ENCODE peak calls at places on chromosomes 2 and 18, in five cellular contexts. One of them, this sample, is unnamed.

GRCh38 chr2:135913726-135914365 is 37.6 kb upstream of the MCM6 start:
- DNase-seq in OCI-LY7: peak
- DNase-seq in tibial artery: no peak
- DNase-seq in fibroblast of lung: peak
- DNase-seq in ovary: no peak
- DNase-seq in this sample: no peak

GRCh38 chr18:10234281-10234680 is 220.2 kb upstream of the APCDD1 start:
- DNase-seq in tibial artery: no peak
- DNase-seq in OCI-LY7: no peak
- DNase-seq in fibroblast of lung: no peak
- DNase-seq in ovary: no peak
- DNase-seq in this sample: no peak

GRCh38 chr2:65922794-65923193 is 490.4 kb upstream of the SPRED2 start:
- DNase-seq in OCI-LY7: no peak
- DNase-seq in ovary: no peak
- DNase-seq in fibroblast of lung: peak
- DNase-seq in tibial artery: peak
- DNase-seq in this sample: no peak

GRCh38 chr2:241867776-241868420 is 1.6 kb upstream of the RTP5 start:
- DNase-seq in OCI-LY7: no peak
- DNase-seq in tibial artery: no peak
- DNase-seq in ovary: no peak
- DNase-seq in fibroblast of lung: no peak
- DNase-seq in this sample: no peak

GRCh38 chr18:39232937-39233336 is 1667.3 kb upstream of the CELF4 start:
- DNase-seq in tibial artery: no peak
- DNase-seq in fibroblast of lung: no peak
- DNase-seq in ovary: no peak
- DNase-seq in OCI-LY7: no peak
- DNase-seq in this sample: no peak

GRCh38 chr2:118833716-118834439 is 13.6 kb downstream of the EN1 start:
- DNase-seq in ovary: no peak
- DNase-seq in fibroblast of lung: no peak
- DNase-seq in tibial artery: no peak
- DNase-seq in OCI-LY7: no peak
- DNase-seq in this sample: no peak

GRCh38 chr2:8680931-8681760 is 710 bp upstream of the ID2 start:
- DNase-seq in ovary: peak
- DNase-seq in fibroblast of lung: peak
- DNase-seq in tibial artery: peak
- DNase-seq in OCI-LY7: peak
- DNase-seq in this sample: no peak

GRCh38 chr18:46920067-46920466 is 2.7 kb downstream of the KATNAL2 start:
- DNase-seq in ovary: no peak
- DNase-seq in OCI-LY7: no peak
- DNase-seq in tibial artery: no peak
- DNase-seq in fibroblast of lung: no peak
- DNase-seq in this sample: no peak

GRCh38 chr2:217356795-217357194 is 496.9 kb upstream of the TNP1 start:
- DNase-seq in OCI-LY7: no peak
- DNase-seq in tibial artery: peak
- DNase-seq in ovary: peak
- DNase-seq in fibroblast of lung: no peak
- DNase-seq in this sample: no peak

GRCh38 chr2:100923461-100924020 is 78.5 kb upstream of the RPL31 start:
- DNase-seq in tibial artery: no peak
- DNase-seq in OCI-LY7: no peak
- DNase-seq in fibroblast of lung: no peak
- DNase-seq in ovary: no peak
- DNase-seq in this sample: no peak

GRCh38 chr2:100921685-100922161 is 80.4 kb upstream of the RPL31 start:
- DNase-seq in tibial artery: no peak
- DNase-seq in fibroblast of lung: peak
- DNase-seq in OCI-LY7: no peak
- DNase-seq in ovary: no peak
- DNase-seq in this sample: no peak

GRCh38 chr2:100928235-100928634 is 73.9 kb upstream of the RPL31 start:
- DNase-seq in tibial artery: no peak
- DNase-seq in ovary: no peak
- DNase-seq in OCI-LY7: no peak
- DNase-seq in fibroblast of lung: no peak
- DNase-seq in this sample: no peak

GRCh38 chr2:100924122-100924519 is 78.0 kb upstream of the RPL31 start:
- DNase-seq in fibroblast of lung: no peak
- DNase-seq in tibial artery: no peak
- DNase-seq in ovary: no peak
- DNase-seq in OCI-LY7: no peak
- DNase-seq in this sample: no peak

GRCh38 chr2:100924520-100925451 is 77.3 kb upstream of the RPL31 start:
- DNase-seq in OCI-LY7: no peak
- DNase-seq in fibroblast of lung: peak
- DNase-seq in tibial artery: no peak
- DNase-seq in ovary: no peak
- DNase-seq in this sample: no peak
- H3K27ac ChIP-seq in OCI-LY7: no peak
- H3K27ac ChIP-seq in fibroblast of lung: peak
- H3K27ac ChIP-seq in tibial artery: peak
- H3K27ac ChIP-seq in ovary: no peak
- H3K27ac ChIP-seq in this sample: no peak

DNA sequence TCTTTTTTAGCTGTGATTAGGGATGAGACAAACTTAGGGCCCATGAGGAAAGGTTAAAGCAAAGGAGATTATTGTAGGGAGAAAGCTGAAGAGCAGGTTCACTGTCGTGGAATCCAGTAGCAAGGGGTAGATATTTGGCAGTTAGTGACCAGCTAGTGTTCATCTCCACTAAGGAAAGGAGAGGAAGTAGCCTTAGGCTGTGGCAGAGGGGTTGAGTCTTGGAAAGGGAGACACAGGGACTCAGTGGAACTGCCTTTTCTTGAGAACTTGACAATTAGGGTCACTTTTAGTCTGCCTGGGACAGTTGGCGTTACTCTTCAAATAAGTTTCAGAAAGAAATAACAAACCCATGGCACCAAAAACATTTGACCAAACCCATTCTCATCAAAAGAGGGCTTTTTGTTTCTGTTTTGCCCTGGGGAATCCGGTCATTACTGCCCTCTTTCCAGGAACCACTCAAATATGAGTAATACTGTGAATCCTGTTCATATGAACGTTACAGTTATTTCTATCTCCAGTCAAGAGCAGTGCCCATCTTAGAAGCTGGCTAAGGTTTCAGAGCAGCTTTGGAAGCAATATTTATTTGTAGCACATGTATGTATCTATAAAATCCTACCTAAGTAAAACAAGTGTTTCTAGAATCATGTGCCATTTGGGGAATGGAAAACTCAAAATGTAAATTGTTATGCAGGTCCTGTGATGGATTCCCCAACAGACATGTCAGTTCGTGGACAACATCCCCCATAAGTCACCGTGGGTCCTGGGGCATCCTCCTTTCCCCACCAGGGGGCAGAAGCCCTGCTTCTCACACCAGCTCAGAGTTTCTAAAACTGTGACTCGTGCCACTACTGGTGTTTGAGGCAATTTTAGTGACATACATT is 77.3 kb upstream of the PHLPP1 start:
- DNase-seq in OCI-LY7: peak
- DNase-seq in ovary: no peak
- DNase-seq in tibial artery: no peak
- DNase-seq in fibroblast of lung: peak
- DNase-seq in this sample: no peak
- TF ChIP-seq CTCF in OCI-LY7: peak
- TF ChIP-seq CTCF in ovary: no peak
- TF ChIP-seq CTCF in tibial artery: no peak
- TF ChIP-seq CTCF in fibroblast of lung: peak
- TF ChIP-seq CTCF in this sample: peak

DNA sequence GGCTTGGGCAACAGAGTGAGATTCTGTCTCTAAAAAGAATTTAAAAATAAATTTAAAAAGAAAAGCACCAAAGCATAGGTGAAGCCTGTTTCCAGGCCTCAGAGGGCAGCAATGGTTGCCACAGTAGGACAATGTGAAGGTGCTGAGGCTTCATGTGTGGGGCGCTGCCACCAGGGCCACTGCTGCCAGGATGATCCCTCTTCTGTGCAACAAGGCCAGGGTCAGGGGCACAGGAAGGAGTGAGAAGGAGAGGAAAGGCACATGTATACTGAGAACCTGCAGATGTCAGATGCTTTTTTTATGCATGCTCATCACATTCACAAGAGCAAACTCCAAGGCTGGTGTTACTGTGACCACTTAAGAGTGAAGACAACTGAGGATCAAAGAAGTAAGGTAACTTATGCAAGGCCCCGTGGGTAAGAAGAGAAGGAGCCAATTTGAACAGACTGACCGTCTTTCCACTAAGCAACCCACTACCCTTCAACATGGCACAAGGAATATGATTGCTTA is 79.7 kb upstream of the ACKR3 start:
- DNase-seq in tibial artery: no peak
- DNase-seq in ovary: no peak
- DNase-seq in fibroblast of lung: no peak
- DNase-seq in OCI-LY7: no peak
- DNase-seq in this sample: no peak
- H3K27ac ChIP-seq in tibial artery: no peak
- H3K27ac ChIP-seq in ovary: no peak
- H3K27ac ChIP-seq in fibroblast of lung: no peak
- H3K27ac ChIP-seq in OCI-LY7: no peak
- H3K27ac ChIP-seq in this sample: no peak

DNA sequence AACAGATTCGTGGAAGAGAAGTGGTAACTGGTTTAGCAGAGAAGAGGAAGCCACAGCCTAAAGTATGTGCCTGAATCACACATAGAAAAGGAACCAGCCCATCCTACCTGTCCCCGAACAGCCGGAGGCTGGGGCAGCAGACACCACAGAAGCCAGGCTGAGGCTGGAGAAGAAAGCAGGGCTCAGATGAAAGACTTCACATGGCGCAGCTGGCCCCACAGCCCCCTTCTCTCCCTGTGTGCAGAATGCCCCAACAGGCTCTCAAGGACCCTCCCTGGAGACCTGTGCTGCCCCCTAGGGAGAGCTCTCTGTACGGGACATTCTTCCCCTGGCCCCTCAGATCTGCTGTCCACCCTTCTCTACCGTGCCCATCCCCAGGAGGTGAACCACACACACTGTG is 83.5 kb upstream of the RAB12 start:
- DNase-seq in ovary: no peak
- DNase-seq in fibroblast of lung: no peak
- DNase-seq in OCI-LY7: peak
- DNase-seq in tibial artery: no peak
- DNase-seq in this sample: no peak
- TF ChIP-seq CTCF in ovary: no peak
- TF ChIP-seq CTCF in fibroblast of lung: peak
- TF ChIP-seq CTCF in OCI-LY7: peak
- TF ChIP-seq CTCF in tibial artery: no peak
- TF ChIP-seq CTCF in this sample: no peak

DNA sequence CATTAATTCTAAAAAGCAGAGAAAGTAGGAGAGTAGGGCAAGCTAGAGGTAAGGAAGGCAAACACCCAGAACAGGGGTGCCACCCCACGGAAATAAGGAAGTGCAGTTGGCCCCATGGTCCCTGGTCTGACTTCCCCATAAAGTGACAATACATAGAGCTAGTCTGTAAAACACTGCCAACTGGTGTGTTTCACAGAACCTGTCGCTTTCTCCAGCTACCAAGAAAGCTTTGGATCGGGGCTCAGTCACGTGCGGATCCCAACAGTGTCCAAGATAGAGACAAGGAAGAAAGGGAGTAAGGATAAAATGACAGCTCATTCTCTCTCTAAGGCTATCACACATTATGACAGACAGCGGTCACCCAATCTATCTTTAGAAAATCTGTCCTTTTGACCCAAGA is 36.4 kb downstream of the TBC1D8 start:
- DNase-seq in OCI-LY7: no peak
- DNase-seq in fibroblast of lung: no peak
- DNase-seq in tibial artery: peak
- DNase-seq in ovary: no peak
- DNase-seq in this sample: no peak
- H3K27ac ChIP-seq in OCI-LY7: no peak
- H3K27ac ChIP-seq in fibroblast of lung: no peak
- H3K27ac ChIP-seq in tibial artery: no peak
- H3K27ac ChIP-seq in ovary: no peak
- H3K27ac ChIP-seq in this sample: peak

DNA sequence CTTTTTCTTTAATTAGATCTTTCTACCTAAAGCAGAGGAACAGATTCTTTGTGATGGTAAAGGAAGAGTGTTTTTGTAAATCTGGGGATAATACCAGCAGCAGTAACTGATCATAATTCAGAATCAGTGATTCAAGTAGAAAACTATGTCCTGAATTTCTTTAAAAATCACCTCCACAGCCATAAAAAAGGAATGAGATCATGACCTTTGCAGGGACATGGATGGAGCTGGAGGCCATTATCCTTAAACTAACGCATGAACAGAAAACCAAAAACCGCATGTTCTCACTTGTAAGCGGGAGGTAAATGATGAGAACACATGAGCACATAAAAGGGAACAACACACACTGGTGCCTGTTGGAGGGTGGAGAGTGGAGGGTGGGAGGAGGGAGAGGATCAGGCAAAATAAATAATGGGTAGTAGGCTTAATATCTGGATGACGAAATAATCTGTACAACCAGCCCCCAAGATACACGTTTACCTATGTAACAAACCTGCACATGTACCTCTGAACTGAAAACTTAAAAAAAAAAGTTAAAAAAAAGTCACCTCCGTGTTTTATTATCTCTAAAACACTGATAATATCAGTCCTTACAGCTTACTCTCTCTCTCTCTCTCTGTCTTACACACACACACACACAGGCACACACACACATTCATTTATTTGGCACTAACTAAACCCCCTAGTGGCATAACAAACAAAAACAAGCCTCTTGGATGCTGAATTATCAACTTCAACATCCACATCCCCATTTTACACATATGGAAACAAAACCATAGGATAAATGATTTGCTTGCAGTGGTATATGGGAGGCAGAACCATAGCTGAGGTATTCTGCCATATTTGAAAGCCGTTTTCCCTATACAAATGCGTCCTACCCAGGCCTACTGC is 1.4 kb downstream of the TM4SF20 start:
- DNase-seq in fibroblast of lung: no peak
- DNase-seq in tibial artery: no peak
- DNase-seq in OCI-LY7: no peak
- DNase-seq in ovary: no peak
- DNase-seq in this sample: no peak
- TF ChIP-seq CTCF in fibroblast of lung: no peak
- TF ChIP-seq CTCF in tibial artery: no peak
- TF ChIP-seq CTCF in OCI-LY7: peak
- TF ChIP-seq CTCF in ovary: no peak
- TF ChIP-seq CTCF in this sample: peak

DNA sequence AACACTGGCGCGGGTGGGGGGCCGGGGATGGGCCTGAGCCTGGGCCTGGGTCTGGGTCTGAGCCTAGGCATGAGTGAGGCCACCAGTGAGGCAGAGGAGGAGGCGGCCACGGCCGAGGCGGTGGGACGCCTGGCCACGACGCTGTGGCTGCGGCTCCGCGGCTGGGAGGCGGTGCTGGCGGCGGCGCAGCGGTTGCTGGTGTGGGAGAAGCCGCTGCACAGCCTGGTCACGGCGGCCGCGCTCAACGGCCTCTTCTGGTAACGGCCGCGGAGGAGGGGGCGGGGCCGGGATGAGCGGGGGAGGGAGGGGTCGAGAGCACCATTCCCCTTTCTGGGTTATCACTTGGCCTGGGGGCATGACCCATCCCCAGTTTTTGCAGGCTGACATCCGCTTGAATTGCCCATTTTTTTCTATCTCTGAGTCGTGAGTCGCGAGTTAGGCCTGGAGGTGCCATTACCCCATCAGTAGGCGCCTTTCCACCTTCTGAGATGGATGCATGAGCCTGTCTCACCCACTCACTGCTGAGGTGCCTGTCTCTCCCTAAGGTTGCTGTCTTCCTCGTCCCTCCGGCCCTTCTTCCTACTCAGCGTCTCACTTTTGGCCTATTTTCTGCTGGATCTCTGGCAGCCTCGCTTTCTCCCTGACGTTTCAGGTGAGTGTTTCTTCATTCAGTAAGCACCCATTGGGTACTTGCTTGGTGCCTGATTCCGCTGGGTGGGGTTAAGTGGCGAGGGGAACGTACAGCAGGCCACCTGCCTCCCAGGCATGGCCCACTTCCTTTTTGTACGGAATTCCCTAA is 501 bp downstream of the RETREG2 start:
- DNase-seq in ovary: no peak
- DNase-seq in tibial artery: peak
- DNase-seq in OCI-LY7: peak
- DNase-seq in fibroblast of lung: no peak
- DNase-seq in this sample: no peak
- H3K27ac ChIP-seq in ovary: peak
- H3K27ac ChIP-seq in tibial artery: peak
- H3K27ac ChIP-seq in OCI-LY7: peak
- H3K27ac ChIP-seq in fibroblast of lung: peak
- H3K27ac ChIP-seq in this sample: peak

This sample was measured in RWPE2.